ENCODE peak calls at places on chromosomes 13 and 19, in six cellular contexts. S is tibial nerve, Y is body of pancreas, G is PC-9, K is upper lobe of right lung, H is brain microvascular endothelial cell. E is an unnamed sample.

GRCh38 chr19:51807111-51807701 is 12.2 kb downstream of the FPR3 start:
- DNase-seq in S (no peak), Y (no peak), G (peak; percentile 74), K (no peak), H (peak; percentile 21), E (no peak)

GRCh38 chr19:21586341-21587116 is 81.1 kb downstream of the ZNF429 start:
- DNase-seq in S (no peak), Y (peak; percentile 68), G (no peak), K (peak; percentile 70), H (no peak), E (no peak)

GRCh38 chr13:112131081-112131739 is 64.3 kb downstream of the SOX1 start:
- DNase-seq in S (no peak), Y (no peak), G (no peak), K (peak; percentile 45), H (no peak), E (no peak)

GRCh38 chr19:511101-511841 is 4.0 kb downstream of the TPGS1 start:
- DNase-seq in S (no peak), Y (no peak), G (no peak), K (peak; percentile 72), H (no peak), E (no peak)

GRCh38 chr13:105972306-105972721 is 563.1 kb downstream of the EFNB2 start:
- DNase-seq in S (no peak), Y (no peak), G (no peak), K (no peak), H (no peak), E (no peak)

GRCh38 chr13:46113596-46113995 is 8.8 kb upstream of the CPB2 start:
- DNase-seq in S (no peak), Y (no peak), G (no peak), K (no peak), H (peak; percentile 73), E (no peak)

GRCh38 chr13:26743971-26744370 is 16.6 kb downstream of the GPR12 start:
- DNase-seq in S (no peak), Y (no peak), G (no peak), K (no peak), H (no peak), E (no peak)

GRCh38 chr19:15252398-15253018 is 20.3 kb upstream of the EPHX3 start:
- DNase-seq in S (no peak), Y (no peak), G (no peak), K (no peak), H (peak; percentile 33), E (peak; percentile 44)

GRCh38 chr19:52734340-52734892 is 428 bp downstream of the ZNF611 start:
- DNase-seq in S (no peak), Y (no peak), G (no peak), K (no peak), H (peak; percentile 32), E (peak; percentile 21)

GRCh38 chr19:28468701-28469459 is 744.1 kb downstream of the UQCRFS1 start:
- DNase-seq in S (no peak), Y (peak; percentile 19), G (no peak), K (no peak), H (peak; percentile 31), E (no peak)

GRCh38 chr19:39507715-39508364 is 7.1 kb upstream of the SELENOV start:
- DNase-seq in S (no peak), Y (no peak), G (no peak), K (no peak), H (no peak), E (no peak)

GRCh38 chr19:10662384-10663251 is 8.5 kb downstream of the ILF3 start:
- DNase-seq in S (no peak), Y (no peak), G (no peak), K (no peak), H (peak; percentile 7), E (no peak)

GRCh38 chr19:10660346-10660745 is 6.2 kb downstream of the ILF3 start:
- DNase-seq in S (no peak), Y (no peak), G (peak; percentile 44), K (no peak), H (no peak), E (no peak)

GRCh38 chr19:10667867-10668266 is 13.7 kb downstream of the ILF3 start:
- DNase-seq in S (no peak), Y (no peak), G (no peak), K (no peak), H (no peak), E (no peak)

DNA sequence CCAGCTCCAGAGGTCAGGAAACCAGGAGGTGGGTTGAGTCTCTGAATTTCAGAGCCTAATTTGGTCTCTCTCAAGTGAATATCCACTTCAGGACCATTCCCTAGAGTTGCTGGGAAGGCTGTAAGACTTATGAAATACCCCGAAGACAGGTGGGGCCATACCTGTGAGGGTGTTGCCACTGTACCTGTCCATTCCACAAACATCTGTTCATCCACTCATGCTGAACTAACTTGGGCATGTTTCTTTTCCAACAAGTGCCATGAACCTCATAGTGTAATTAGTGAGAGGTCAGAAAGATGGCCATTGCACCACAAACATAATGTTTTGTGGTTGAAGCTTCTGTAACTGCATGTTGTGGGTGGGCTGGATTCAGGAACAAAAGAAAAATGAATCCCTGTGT is 7.8 kb downstream of the ILF3 start:
- DNase-seq in S (no peak), Y (no peak), G (no peak), K (no peak), H (no peak), E (no peak)
- H3K36me3 ChIP-seq in S (no peaks in the 10 kb centered on the region), Y (no peaks in the 10 kb centered on the region), G (peaks cover 27% of the 10 kb centered on the region), K (peaks cover 5% of the 10 kb centered on the region), H (no peaks in the 10 kb centered on the region), E (no peaks in the 10 kb centered on the region)

DNA sequence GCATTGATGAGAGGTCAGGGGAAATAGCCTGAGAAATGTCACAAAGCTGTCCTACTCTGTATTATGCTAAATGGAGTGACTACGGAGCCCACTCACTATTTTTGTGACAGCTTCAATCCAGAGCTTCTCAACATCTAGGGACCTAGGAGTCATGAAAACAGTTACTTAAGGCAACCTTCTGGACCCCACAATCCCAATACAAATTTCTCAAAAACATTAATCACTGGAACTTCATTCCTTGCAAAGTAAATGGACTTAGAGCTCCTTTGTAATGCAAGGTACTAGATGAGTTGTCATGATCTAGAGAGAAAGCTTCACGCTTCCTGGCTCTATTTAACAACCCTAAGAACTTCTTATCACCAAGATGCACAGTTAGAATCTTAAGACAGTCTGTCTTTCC is 2.6 kb upstream of the RAP2A start:
- DNase-seq in S (no peak), Y (no peak), G (no peak), K (no peak), H (no peak), E (no peak)
- H3K4me3 ChIP-seq in S (no peak overlapping the region), Y (no peak overlapping the region), G (peak overlapping the region; percentile 100), K (no peak overlapping the region), H (no peak overlapping the region), E (no peak overlapping the region)

GRCh38 chr13:72781461-72782439 is at the start of the genes DIS3 and PIBF1:
- DNase-seq in S (peak; percentile 98), Y (peak; percentile 97), G (peak; percentile 96), K (peak; percentile 99), H (peak; percentile 99), E (peak; percentile 97)

GRCh38 chr13:72782717-72783116 is 784 bp downstream of the PIBF1 start:
- DNase-seq in S (no peak), Y (no peak), G (no peak), K (no peak), H (peak; percentile 7), E (no peak)
- H3K36me3 ChIP-seq in S (no peaks in the 10 kb centered on the region), Y (peaks cover 3% of the 10 kb centered on the region), G (peaks cover 18% of the 10 kb centered on the region), K (peaks cover 32% of the 10 kb centered on the region), H (peaks cover 10% of the 10 kb centered on the region), E (no peaks in the 10 kb centered on the region)

GRCh38 chr13:74035881-74036280 is 98.3 kb downstream of the KLF12 start:
- DNase-seq in S (no peak), Y (no peak), G (no peak), K (no peak), H (no peak), E (no peak)

GRCh38 chr13:74039667-74040066 is 94.5 kb downstream of the KLF12 start:
- DNase-seq in S (no peak), Y (no peak), G (no peak), K (no peak), H (no peak), E (no peak)

GRCh38 chr13:74039154-74039553 is 95.0 kb downstream of the KLF12 start:
- DNase-seq in S (no peak), Y (no peak), G (no peak), K (no peak), H (no peak), E (no peak)

GRCh38 chr13:74037762-74038161 is 96.4 kb downstream of the KLF12 start:
- DNase-seq in S (no peak), Y (no peak), G (no peak), K (no peak), H (no peak), E (no peak)

GRCh38 chr13:74036373-74036772 is 97.8 kb downstream of the KLF12 start:
- DNase-seq in S (no peak), Y (no peak), G (peak; percentile 73), K (no peak), H (no peak), E (no peak)
- H3K4me3 ChIP-seq in S (no peak overlapping the region), Y (no peak overlapping the region), G (no peak overlapping the region), K (no peak overlapping the region), H (no peak overlapping the region), E (no peak overlapping the region)

GRCh38 chr19:32945260-32945659 is 26.5 kb downstream of the CEP89 start:
- DNase-seq in S (no peak), Y (no peak), G (no peak), K (no peak), H (no peak), E (no peak)
- H3K36me3 ChIP-seq in S (no peaks in the 10 kb centered on the region), Y (peaks cover 9% of the 10 kb centered on the region), G (peaks cover 6% of the 10 kb centered on the region), K (peaks cover 76% of the 10 kb centered on the region), H (peaks cover 26% of the 10 kb centered on the region), E (no peaks in the 10 kb centered on the region)

DNA sequence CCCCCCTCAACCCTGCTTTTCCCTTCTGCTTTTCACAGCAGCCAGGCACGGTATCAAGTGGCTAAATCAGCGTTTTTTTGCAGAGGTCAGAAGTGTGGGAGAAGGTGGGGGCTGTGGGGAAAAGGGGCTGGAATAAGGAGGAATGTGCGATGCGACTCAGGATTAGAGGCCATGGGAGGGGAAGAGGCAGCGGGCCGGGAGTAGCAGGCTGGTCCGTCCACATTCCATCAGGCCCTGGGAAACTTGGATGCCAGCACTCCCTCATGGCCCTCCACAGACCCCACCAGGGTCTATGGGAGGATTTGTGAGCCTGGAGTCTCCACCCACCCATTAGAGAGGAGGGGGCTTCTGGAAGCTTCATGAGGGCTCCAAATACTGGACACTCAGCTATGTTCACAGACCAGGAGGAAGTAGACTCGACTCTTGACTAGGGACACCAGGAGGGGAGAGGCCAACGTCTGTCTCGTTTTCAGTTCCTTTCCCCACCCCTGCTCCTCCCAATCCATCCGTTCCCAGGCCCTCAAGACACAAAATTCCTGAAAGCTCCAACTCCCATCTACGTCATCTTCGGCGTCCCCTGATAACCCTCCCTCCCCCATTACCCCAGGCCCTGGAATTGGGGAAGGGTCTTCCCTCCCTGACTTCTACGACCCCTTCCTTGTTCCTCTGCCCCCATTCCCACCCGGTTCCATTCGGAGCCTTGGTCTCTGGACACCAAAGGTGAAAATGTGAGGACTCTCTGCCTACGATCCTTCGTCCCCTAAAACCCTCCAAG is 3.3 kb upstream of the KCNC3 start:
- DNase-seq in S (no peak), Y (no peak), G (peak; percentile 74), K (peak; percentile 68), H (no peak), E (no peak)
- H3K4me3 ChIP-seq in S (peak overlapping the region; percentile 49), Y (no peak overlapping the region), G (peak overlapping the region; percentile 55), K (peak overlapping the region; percentile 59), H (no peak overlapping the region), E (no peak overlapping the region)

DNA sequence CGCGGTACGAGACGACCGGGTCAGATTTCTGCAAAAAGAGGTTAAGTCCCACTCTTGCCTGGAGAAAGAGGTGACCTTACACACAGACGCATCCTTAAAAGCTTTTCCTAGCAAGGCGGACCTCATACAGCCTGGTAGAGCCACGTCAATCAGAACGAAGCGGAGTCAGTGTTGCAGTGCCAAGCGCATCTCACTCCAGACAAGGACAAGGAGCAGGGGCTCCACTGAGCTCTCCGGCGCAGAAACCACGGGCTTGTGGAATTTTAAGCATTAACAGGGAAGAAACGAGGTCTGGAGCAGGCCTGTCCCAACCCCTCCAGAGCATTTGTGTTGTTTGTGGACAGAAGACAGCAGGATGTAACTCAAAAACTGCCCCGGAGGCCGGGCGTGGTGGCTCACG is 7.1 kb downstream of the EEF2 start:
- DNase-seq in S (no peak), Y (no peak), G (no peak), K (no peak), H (no peak), E (no peak)
- H3K36me3 ChIP-seq in S (peaks cover 29% of the 10 kb centered on the region), Y (peaks cover 68% of the 10 kb centered on the region), G (peaks cover 18% of the 10 kb centered on the region), K (peaks cover 82% of the 10 kb centered on the region), H (peaks cover 80% of the 10 kb centered on the region), E (no peaks in the 10 kb centered on the region)